ENCODE peak calls at places on chromosomes 11 and 22, in seven cellular contexts. E is IMR-90, S is mesendoderm, L is neuronal stem cell, H is H9, D is trophoblast cell, Z is mesenchymal stem cell. Q is an unnamed sample. For H3K79me1, the result is how much of the 10 kb centered on the place peaks cover.

GRCh38 chr22:39814899-39815298 is 78.7 kb downstream of the ENTHD1 start:
- DNase-seq in E (peak), S (no peak), L (no peak), H (no peak), D (no peak), Z (peak), Q (no peak)

GRCh38 chr22:44620841-44621382 is 81.1 kb upstream of the PRR5 start:
- DNase-seq in E (no peak), S (no peak), L (no peak), H (no peak), D (no peak), Z (no peak), Q (no peak)

GRCh38 chr11:74932169-74932568 is 16.7 kb downstream of the XRRA1 start:
- DNase-seq in E (peak), S (no peak), L (no peak), H (no peak), D (no peak), Z (peak), Q (no peak)

GRCh38 chr11:75328426-75329277 is 22.8 kb downstream of the ARRB1 start:
- DNase-seq in E (peak), S (peak), L (peak), H (peak), D (peak), Z (peak), Q (no peak)

GRCh38 chr22:38029370-38029769 is 27.8 kb upstream of the PICK1 start:
- DNase-seq in E (no peak), S (no peak), L (no peak), H (no peak), D (no peak), Z (no peak), Q (no peak)

GRCh38 chr11:73215191-73216134 is 2.6 kb upstream of the P2RY2 start:
- DNase-seq in E (no peak), S (no peak), L (no peak), H (no peak), D (no peak), Z (no peak), Q (no peak)

GRCh38 chr11:57288771-57289579 is 35.8 kb downstream of the TNKS1BP1 start:
- DNase-seq in E (peak), S (no peak), L (no peak), H (no peak), D (no peak), Z (peak), Q (no peak)

GRCh38 chr11:57083641-57084385 is 95.1 kb downstream of the OR5AK2 start:
- DNase-seq in E (no peak), S (no peak), L (no peak), H (no peak), D (no peak), Z (no peak), Q (no peak)

GRCh38 chr22:48182896-48183805 is 1420.7 kb downstream of the TBC1D22A start:
- DNase-seq in E (no peak), S (no peak), L (no peak), H (peak), D (no peak), Z (no peak), Q (no peak)

GRCh38 chr22:23752750-23753149 is 1.5 kb downstream of the VPREB3 start:
- DNase-seq in E (no peak), S (no peak), L (no peak), H (no peak), D (no peak), Z (no peak), Q (no peak)

GRCh38 chr11:35288817-35289541 is 130.4 kb downstream of the SLC1A2 start:
- DNase-seq in E (peak), S (no peak), L (no peak), H (no peak), D (no peak), Z (peak), Q (no peak)

GRCh38 chr11:126011220-126011619 is 51.4 kb downstream of the CDON start:
- DNase-seq in E (no peak), S (no peak), L (no peak), H (no peak), D (no peak), Z (no peak), Q (no peak)

GRCh38 chr11:126006068-126006467 is 56.6 kb downstream of the CDON start:
- DNase-seq in E (no peak), S (no peak), L (no peak), H (no peak), D (no peak), Z (no peak), Q (no peak)

GRCh38 chr11:126012852-126013251 is 49.8 kb downstream of the CDON start:
- DNase-seq in E (no peak), S (no peak), L (no peak), H (no peak), D (no peak), Z (no peak), Q (no peak)

GRCh38 chr11:126007263-126007662 is 55.4 kb downstream of the CDON start:
- DNase-seq in E (peak), S (no peak), L (no peak), H (no peak), D (no peak), Z (peak), Q (no peak)

GRCh38 chr11:126008956-126009355 is 53.7 kb downstream of the CDON start:
- DNase-seq in E (no peak), S (no peak), L (no peak), H (no peak), D (no peak), Z (no peak), Q (no peak)
- H3K79me1 ChIP-seq in E (under half), S (under half), L (under half), H (under half), D (under half), Z (under half), Q (under half)

GRCh38 chr11:2980168-2980840 is 11.8 kb downstream of the NAP1L4 start:
- DNase-seq in E (no peak), S (no peak), L (no peak), H (no peak), D (peak), Z (no peak), Q (no peak)
- H3K79me1 ChIP-seq in E (half or more), S (under half), L (under half), H (under half), D (under half), Z (under half), Q (under half)

DNA sequence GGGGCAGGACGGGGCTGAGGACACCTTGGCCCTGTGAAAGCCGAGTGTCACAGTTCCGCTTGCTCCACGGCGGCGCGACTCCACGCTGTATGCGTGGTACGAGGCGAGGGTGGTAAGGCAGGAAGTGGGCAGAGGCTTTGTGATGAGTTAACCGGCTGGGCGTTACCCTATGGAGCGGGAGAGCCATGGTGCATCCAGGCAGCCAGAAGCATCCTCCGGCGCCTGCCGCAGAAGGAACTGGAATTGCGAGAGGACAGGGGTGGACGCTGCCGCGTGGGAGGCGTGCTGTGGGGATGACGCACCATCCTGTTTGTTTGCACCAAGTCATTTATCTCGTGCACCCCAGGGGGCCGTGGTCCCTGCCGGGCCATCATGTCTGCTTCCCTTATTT is 643.9 kb downstream of the BRD1 start:
- DNase-seq in E (no peak), S (no peak), L (no peak), H (no peak), D (no peak), Z (no peak), Q (no peak)
- H3K79me1 ChIP-seq in E (under half), S (under half), L (under half), H (under half), D (under half), Z (under half), Q (under half)

GRCh38 chr11:62242021-62242420 is at the start of gene SCGB1D2:
- DNase-seq in E (no peak), S (peak), L (no peak), H (peak), D (no peak), Z (no peak), Q (no peak)
- H3K79me1 ChIP-seq in E (under half), S (under half), L (under half), H (under half), D (under half), Z (under half), Q (under half)

GRCh38 chr11:104151404-104152204 is 12.3 kb downstream of the PDGFD start:
- DNase-seq in E (no peak), S (no peak), L (no peak), H (no peak), D (no peak), Z (peak), Q (no peak)
- H3K79me1 ChIP-seq in E (under half), S (under half), L (under half), H (under half), D (under half), Z (under half), Q (under half)

GRCh38 chr11:123460006-123460700 is 30.1 kb downstream of the GRAMD1B start:
- DNase-seq in E (no peak), S (no peak), L (no peak), H (no peak), D (no peak), Z (no peak), Q (no peak)
- H3K79me1 ChIP-seq in E (under half), S (under half), L (under half), H (under half), D (under half), Z (under half), Q (under half)

DNA sequence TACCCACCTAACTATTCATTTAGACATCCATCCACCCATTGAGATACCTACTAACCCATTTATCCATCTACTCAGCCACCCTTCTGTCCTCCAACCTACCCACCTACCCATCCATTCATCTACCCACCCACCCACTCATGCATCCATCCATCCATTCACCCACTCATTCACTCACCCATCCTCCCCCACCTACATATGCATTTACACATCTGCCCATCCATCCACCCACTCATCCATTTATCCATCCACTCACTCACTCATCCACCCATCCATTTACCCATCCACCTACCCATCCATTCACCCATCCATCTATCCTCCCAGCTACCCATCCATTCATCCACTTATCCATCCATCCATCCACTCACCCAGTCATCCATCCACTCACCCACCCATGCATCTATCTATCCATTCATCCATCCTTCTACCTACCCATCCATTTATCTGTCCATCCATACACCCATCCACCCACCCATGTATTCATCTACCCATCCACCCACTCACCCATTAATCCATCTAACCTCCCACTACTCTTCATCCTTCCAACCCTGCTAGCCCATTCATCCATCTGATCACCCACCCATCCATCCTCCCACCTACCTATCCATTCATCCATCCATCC is 378.7 kb downstream of the CTTN start:
- DNase-seq in E (no peak), S (no peak), L (no peak), H (no peak), D (no peak), Z (no peak), Q (no peak)
- H3K79me1 ChIP-seq in E (under half), S (under half), L (under half), H (under half), D (under half), Z (under half), Q (under half)

DNA sequence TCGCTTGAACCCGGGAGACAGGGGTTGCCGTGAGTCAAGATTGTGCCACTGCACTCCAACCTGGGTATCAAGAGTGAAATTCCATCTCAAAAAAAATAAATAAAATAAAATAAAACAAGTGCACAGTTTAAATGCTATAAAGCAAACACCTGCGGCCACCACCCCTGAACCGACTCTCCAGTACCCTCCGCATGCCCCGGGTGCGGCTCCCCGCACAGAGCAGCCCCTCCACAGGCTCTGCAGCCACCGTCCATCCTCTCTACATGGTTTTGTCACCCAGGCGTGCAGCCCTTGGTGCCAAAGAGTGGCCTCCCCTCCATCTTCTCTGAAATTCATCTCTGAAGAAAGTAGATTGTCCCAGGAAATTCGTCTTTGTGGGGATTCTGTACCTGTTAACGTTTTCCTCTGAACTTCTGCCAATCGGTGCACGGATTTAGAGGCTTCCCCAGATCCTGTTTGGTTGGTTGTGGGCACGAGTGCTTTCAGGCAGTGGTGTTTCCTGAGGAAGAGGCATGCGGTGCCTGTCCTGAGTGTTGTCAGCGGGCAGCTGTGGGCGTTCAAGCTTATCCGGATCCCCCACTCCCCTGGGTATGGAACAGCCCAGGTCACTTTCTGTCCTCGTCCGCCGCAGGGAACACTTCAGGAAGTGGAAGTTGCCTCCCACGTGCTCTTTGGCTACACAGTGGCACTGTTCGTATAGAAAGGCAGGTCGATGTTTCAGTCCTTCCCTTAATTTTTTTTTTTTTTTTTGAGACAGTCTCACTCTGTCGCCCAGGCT is 4.1 kb downstream of the MIOX start:
- DNase-seq in E (no peak), S (no peak), L (no peak), H (no peak), D (no peak), Z (no peak), Q (no peak)
- H3K79me1 ChIP-seq in E (under half), S (under half), L (under half), H (under half), D (under half), Z (under half), Q (under half)

DNA sequence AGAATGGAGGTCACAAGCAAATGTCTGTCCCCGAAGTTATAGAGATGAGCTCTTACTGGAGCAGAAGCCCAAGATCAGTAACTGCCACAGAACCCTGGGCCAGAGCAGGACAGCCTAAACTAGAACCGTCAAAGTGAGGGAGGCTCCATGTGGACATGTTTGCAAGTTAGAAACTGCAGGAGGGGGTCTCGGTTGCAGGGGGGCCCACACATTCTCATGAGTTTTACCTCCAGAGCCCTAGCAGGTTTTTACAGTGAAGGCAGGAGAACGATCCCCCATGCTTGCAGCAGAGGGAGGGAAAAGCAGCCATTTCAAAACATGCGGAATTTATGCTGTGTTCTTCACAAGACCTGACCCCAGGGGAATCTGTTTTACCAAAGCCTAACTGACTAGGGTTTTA is 133.5 kb upstream of the B3GAT1 start:
- DNase-seq in E (no peak), S (no peak), L (no peak), H (no peak), D (no peak), Z (no peak), Q (no peak)
- H3K79me1 ChIP-seq in E (under half), S (under half), L (under half), H (under half), D (under half), Z (under half), Q (under half)

DNA sequence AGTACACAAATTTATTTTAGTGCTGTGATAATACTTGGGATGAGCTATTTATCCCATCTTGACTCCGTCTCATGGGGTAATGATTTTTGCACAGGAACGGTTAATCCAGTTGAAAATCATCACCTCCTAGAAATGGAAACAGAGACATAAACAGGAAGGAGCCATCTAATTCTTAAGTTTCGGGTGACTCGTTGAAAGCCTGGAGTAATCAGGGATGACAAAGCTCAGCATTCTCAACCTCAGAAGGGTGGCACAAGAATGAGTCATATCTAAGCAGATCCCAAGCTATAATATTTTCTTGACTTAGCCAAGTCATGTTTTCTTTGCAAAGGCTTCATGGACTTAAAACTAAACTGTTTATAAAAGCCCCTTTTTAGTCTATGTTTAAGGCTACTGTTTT is 280.8 kb upstream of the CCDC90B start:
- DNase-seq in E (peak), S (peak), L (no peak), H (no peak), D (no peak), Z (peak), Q (no peak)
- H3K79me1 ChIP-seq in E (under half), S (under half), L (under half), H (under half), D (under half), Z (under half), Q (under half)

Q was measured in H1.